ENCODE peak calls at places on chromosomes 11 and 22, in four cellular contexts. S is testis, U is right lobe of liver, C is stomach. T is an unnamed sample.

GRCh38 chr11:32884770-32885384 is 7.7 kb upstream of the QSER1 start:
- DNase-seq in S (no peak), U (no peak), C (no peak), T (no peak)

GRCh38 chr22:45709004-45709739 is 37.5 kb downstream of the ATXN10 start:
- DNase-seq in S (no peak), U (no peak), C (no peak), T (peak)

GRCh38 chr11:133541331-133542095 is 9.2 kb upstream of the OPCML start:
- DNase-seq in S (no peak), U (no peak), C (no peak), T (no peak)

GRCh38 chr11:66543263-66544107 is 2.4 kb downstream of the ZDHHC24 start:
- DNase-seq in S (peak), U (peak), C (peak), T (peak)

GRCh38 chr11:130580372-130580771 is 131.9 kb downstream of the ADAMTS15 start:
- DNase-seq in S (peak), U (no peak), C (no peak), T (peak)

GRCh38 chr11:26025680-26026079 is 306.2 kb upstream of the ANO3 start:
- DNase-seq in S (no peak), U (no peak), C (no peak), T (no peak)

GRCh38 chr11:2887526-2888195 is 2.1 kb upstream of the CDKN1C start:
- DNase-seq in S (no peak), U (no peak), C (no peak), T (no peak)

GRCh38 chr11:68353669-68354068 is 41.3 kb downstream of the LRP5 start:
- DNase-seq in S (no peak), U (no peak), C (no peak), T (no peak)

GRCh38 chr11:80873309-80873999 is 1432.6 kb upstream of the TENM4 start:
- DNase-seq in S (no peak), U (no peak), C (no peak), T (no peak)

GRCh38 chr11:120881591-120881990 is 142.3 kb upstream of the TBCEL start:
- DNase-seq in S (no peak), U (no peak), C (no peak), T (no peak)

GRCh38 chr22:43177479-43177878 is 9.5 kb downstream of the TTLL12 start:
- DNase-seq in S (no peak), U (peak), C (no peak), T (no peak)

GRCh38 chr11:76642341-76642740 is 28.2 kb downstream of the LRRC32 start:
- DNase-seq in S (no peak), U (no peak), C (no peak), T (no peak)

GRCh38 chr11:75570559-75571139 is 8.6 kb downstream of the SERPINH1 start:
- DNase-seq in S (no peak), U (no peak), C (no peak), T (no peak)

GRCh38 chr11:69791266-69791665 is 16.1 kb upstream of the FGF4 start:
- DNase-seq in S (peak), U (no peak), C (no peak), T (no peak)

GRCh38 chr11:62552465-62552782 is 5.8 kb upstream of the AHNAK start:
- DNase-seq in S (no peak), U (peak), C (no peak), T (no peak)

GRCh38 chr11:56375324-56375723 is at the start of gene OR8U1:
- DNase-seq in S (no peak), U (no peak), C (no peak), T (no peak)

GRCh38 chr11:31160504-31161422 is 208.8 kb downstream of the DCDC1 start:
- DNase-seq in S (no peak), U (no peak), C (no peak), T (no peak)

GRCh38 chr22:28115426-28115825 is 196.4 kb upstream of the PITPNB start:
- DNase-seq in S (no peak), U (no peak), C (no peak), T (no peak)

GRCh38 chr22:28111501-28111900 is 192.4 kb upstream of the PITPNB start:
- DNase-seq in S (no peak), U (no peak), C (no peak), T (no peak)

GRCh38 chr22:28112548-28113043 is 193.5 kb upstream of the PITPNB start:
- DNase-seq in S (peak), U (no peak), C (no peak), T (peak)

GRCh38 chr22:28108851-28109250 is 189.8 kb upstream of the PITPNB start:
- DNase-seq in S (no peak), U (no peak), C (no peak), T (no peak)

GRCh38 chr22:28112130-28112529 is 193.1 kb upstream of the PITPNB start:
- DNase-seq in S (no peak), U (no peak), C (no peak), T (no peak)
- H3K27ac ChIP-seq in S (no peak), U (no peak), C (no peak), T (no peak)

GRCh38 chr22:27799334-27800249 is 2.0 kb downstream of the MN1 start:
- DNase-seq in S (no peak), U (no peak), C (peak), T (no peak)

GRCh38 chr22:27796118-27796517 is 5.4 kb downstream of the MN1 start:
- DNase-seq in S (no peak), U (no peak), C (no peak), T (no peak)

GRCh38 chr22:27798526-27799333 is 2.8 kb downstream of the MN1 start:
- DNase-seq in S (no peak), U (no peak), C (no peak), T (no peak)

GRCh38 chr22:27796829-27797792 is 4.4 kb downstream of the MN1 start:
- DNase-seq in S (no peak), U (no peak), C (no peak), T (no peak)

GRCh38 chr22:27797793-27798525 is 3.6 kb downstream of the MN1 start:
- DNase-seq in S (no peak), U (no peak), C (no peak), T (no peak)
- TF ChIP-seq POLR2A in S (no peak), U (no peak), C (no peak), T (no peak)

DNA sequence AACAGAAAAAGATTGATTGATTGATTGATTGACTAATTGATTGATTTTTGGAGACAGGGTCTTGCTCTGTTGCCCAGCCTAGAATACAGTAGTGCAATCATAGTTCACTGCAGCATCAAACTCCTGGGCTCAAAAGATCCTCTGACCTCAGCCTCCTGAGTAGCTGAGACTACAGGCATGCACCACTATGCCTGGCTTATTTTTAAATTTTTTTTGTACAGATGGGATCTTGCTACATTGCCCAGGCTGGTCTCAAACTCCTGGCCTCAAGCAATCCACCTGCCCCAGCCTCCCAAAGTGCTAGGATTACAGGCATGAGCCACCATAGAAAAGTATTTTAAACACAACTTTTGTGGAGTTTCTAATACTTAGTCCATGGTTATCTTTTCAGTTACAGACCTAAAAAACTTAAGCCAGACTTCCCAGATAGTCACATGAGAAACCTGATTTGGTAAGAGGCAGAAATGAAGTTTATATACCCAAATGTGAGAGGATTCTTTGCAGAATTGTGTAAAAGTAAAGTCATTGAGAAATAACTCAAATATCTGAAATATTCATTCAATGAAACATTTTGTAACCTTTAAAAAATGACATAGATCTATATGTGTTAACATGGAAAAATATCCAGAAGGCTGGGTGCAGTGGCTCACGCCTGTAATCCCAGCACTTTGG is 186.5 kb downstream of the SWAP70 start:
- DNase-seq in S (no peak), U (no peak), C (no peak), T (no peak)
- H3K27ac ChIP-seq in S (no peak), U (no peak), C (no peak), T (no peak)

DNA sequence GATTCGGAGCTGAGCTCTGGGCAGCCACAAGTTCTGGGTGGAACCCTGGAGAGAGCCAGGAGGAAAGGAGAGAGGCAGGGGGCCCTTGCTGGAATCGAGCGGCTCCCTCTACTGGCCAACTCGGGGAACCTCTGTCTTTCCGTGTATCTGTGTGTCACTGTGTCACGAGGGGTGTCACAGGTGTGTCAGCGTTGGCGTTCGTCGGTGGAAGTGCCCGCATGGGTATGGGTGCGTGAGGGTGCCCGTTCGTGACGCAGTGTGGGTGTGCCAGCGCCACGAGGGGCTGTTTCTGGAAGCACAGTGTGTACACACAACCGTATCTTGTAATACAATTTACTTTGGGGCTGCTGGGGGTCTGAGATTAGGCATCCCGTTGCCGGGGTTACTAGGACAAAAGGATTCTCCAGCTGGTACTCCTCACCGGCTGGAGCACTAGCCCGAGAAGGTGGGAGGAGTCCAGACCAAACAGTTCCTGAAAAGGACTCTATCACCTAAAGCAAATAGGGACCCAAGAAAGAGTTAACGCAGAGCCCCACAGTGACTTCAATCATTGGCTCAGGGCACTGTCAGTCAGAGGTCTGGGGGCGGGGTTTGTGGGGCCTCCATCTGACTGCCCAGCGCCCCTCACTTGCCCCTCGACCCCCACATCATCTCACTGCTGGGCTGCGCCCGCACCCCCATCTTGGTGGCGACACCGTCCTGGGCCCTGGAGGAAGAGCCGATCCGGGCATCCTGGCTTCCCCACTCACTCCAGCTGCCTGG is 2.6 kb upstream of the BCL9L start:
- DNase-seq in S (peak), U (peak), C (peak), T (peak)
- TF ChIP-seq POLR2A in S (no peak), U (no peak), C (no peak), T (peak)

GRCh38 chr22:23246982-23247766 is 66.9 kb downstream of the BCR start:
- DNase-seq in S (no peak), U (no peak), C (no peak), T (no peak)
- H3K27ac ChIP-seq in S (no peak), U (no peak), C (no peak), T (no peak)

GRCh38 chr22:49960967-49961600 is 512 bp downstream of the PIM3 start:
- DNase-seq in S (no peak), U (peak), C (peak), T (peak)

GRCh38 chr22:49963647-49964026 is 3.1 kb downstream of the PIM3 start:
- DNase-seq in S (no peak), U (no peak), C (peak), T (peak)

GRCh38 chr22:49961601-49962011 is 1.0 kb downstream of the PIM3 start:
- DNase-seq in S (no peak), U (peak), C (no peak), T (peak)

GRCh38 chr22:49962751-49963646 is 2.4 kb downstream of the PIM3 start:
- DNase-seq in S (no peak), U (peak), C (peak), T (peak)

GRCh38 chr22:49962012-49962750 is 1.6 kb downstream of the PIM3 start:
- DNase-seq in S (peak), U (peak), C (peak), T (peak)
- TF ChIP-seq POLR2A in S (no peak), U (peak), C (peak), T (peak)

GRCh38 chr22:28952857-28953256 is 69.5 kb downstream of the ZNRF3 start:
- DNase-seq in S (no peak), U (no peak), C (no peak), T (peak)
- H3K27ac ChIP-seq in S (no peak), U (no peak), C (no peak), T (no peak)

GRCh38 chr11:114059278-114059983 is at the start of gene ZBTB16:
- DNase-seq in S (peak), U (peak), C (peak), T (peak)

GRCh38 chr11:114059984-114060401 is 482 bp downstream of the ZBTB16 start:
- DNase-seq in S (peak), U (no peak), C (peak), T (peak)

GRCh38 chr11:114062272-114062671 is 2.8 kb downstream of the ZBTB16 start:
- DNase-seq in S (no peak), U (no peak), C (no peak), T (no peak)

GRCh38 chr11:114060402-114061052 is 1.0 kb downstream of the ZBTB16 start:
- DNase-seq in S (no peak), U (peak), C (peak), T (peak)

DNA sequence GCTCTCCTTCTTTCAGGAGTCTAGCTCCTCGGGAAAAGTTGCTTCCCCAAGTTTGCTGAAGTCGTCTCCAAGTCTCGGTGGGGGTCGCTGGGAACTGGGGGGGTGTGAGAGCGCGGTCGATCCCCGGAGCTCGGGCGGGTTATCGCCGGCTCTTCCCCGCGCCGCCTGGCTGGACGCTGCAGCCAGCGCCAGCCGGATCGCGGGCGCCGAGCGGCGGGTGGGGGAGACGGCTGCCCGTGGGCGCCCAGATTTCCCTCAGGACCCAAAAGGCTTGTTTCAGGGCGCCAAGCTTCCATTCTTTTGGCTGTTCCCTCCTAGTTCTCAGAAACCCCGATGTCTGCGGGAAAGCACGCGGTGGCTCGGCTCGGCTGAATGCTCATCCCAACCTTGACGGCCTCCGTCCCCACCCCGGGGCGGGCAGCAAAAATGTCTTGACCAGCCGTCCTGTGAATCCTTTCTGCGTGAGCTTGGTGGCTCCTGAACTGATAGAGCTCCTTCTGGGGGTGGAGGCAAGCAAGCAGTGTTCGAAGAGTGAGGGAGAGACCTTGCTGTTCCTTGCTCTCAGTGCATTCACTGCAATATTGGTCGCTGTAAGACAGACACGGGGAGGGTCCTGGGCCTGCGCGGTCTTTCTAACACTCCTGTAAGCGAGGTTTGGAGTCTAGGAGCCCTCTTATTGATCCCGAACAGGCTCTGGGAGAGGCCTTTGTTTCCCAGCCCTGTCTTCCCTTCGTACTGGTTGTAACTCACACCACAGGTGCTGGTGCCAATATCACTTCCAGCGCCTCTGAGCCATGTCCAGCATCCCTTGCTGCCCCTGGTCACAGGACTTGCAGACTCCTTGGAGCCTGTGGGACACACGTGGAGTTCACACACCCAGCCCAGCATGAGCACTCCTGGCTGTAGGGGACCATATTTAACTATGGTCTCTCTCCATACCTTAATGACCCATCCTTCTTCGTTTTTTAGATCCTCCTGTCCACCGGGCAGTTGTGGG is 1.8 kb downstream of the ZBTB16 start:
- DNase-seq in S (peak), U (peak), C (peak), T (peak)
- TF ChIP-seq POLR2A in S (no peak), U (peak), C (no peak), T (no peak)